ENCODE peak calls at places on chromosome 15, in eight cellular contexts. P is body of pancreas, D is A549, W is transverse colon, K is cardiac muscle cell, V is uterus, A is HAP-1, F is thoracic aorta. L is an unnamed sample.

GRCh38 chr15:92438471-92438870 is 44.8 kb downstream of the ST8SIA2 start:
- DNase-seq in F (no peak), P (no peak), A (no peak), V (no peak), W (no peak), D (no peak), K (no peak), L (no peak)

GRCh38 chr15:48802257-48802656 is 8.6 kb downstream of the CEP152 start:
- DNase-seq in F (no peak), P (no peak), K (no peak), D (no peak), W (no peak), V (no peak), A (no peak), L (no peak)

GRCh38 chr15:55552461-55552860 is 35.7 kb downstream of the PYGO1 start:
- DNase-seq in V (no peak), F (no peak), P (no peak), A (no peak), K (no peak), W (no peak), D (no peak), L (no peak)

GRCh38 chr15:73900129-73900712 is 26.0 kb upstream of the LOXL1 start:
- DNase-seq in P (no peak), V (no peak), W (no peak), F (no peak), K (no peak), A (no peak), D (no peak), L (no peak)

GRCh38 chr15:87099916-87100315 is 1020.2 kb downstream of the AGBL1 start:
- DNase-seq in K (no peak), D (no peak), A (no peak), W (no peak), F (no peak), P (no peak), V (no peak), L (no peak)

GRCh38 chr15:67216859-67217258 is 37.6 kb downstream of the AAGAB start:
- DNase-seq in V (no peak), F (no peak), P (no peak), A (no peak), W (no peak), D (no peak), K (no peak), L (no peak)

GRCh38 chr15:71385469-71385868 is 270.2 kb downstream of the THSD4 start:
- DNase-seq in V (no peak), F (no peak), K (no peak), W (no peak), P (no peak), D (no peak), A (peak), L (no peak)

GRCh38 chr15:50256188-50257041 is 9.1 kb downstream of the HDC start:
- DNase-seq in V (no peak), W (no peak), D (no peak), K (peak), P (no peak), A (no peak), F (no peak), L (peak)

GRCh38 chr15:39358441-39359041 is 222.3 kb upstream of the THBS1 start:
- DNase-seq in F (no peak), W (peak), P (peak), A (no peak), K (peak), D (no peak), V (peak), L (no peak)

GRCh38 chr15:40279437-40280141 is 3.3 kb downstream of the ANKRD63 start:
- DNase-seq in W (peak), A (peak), V (peak), K (peak), P (peak), F (no peak), D (peak), L (no peak)

GRCh38 chr15:48424076-48424475 is 92.8 kb downstream of the DUT start:
- DNase-seq in F (no peak), D (no peak), P (no peak), W (no peak), V (no peak), A (no peak), K (no peak), L (no peak)

GRCh38 chr15:92043283-92043682 is 189.8 kb downstream of the SLCO3A1 start:
- DNase-seq in V (no peak), W (no peak), K (no peak), A (no peak), D (no peak), P (no peak), F (no peak), L (no peak)

GRCh38 chr15:27017168-27017809 is 46.3 kb downstream of the GABRG3 start:
- DNase-seq in D (peak), F (no peak), P (peak), W (no peak), K (peak), A (peak), V (no peak), L (peak)

DNA sequence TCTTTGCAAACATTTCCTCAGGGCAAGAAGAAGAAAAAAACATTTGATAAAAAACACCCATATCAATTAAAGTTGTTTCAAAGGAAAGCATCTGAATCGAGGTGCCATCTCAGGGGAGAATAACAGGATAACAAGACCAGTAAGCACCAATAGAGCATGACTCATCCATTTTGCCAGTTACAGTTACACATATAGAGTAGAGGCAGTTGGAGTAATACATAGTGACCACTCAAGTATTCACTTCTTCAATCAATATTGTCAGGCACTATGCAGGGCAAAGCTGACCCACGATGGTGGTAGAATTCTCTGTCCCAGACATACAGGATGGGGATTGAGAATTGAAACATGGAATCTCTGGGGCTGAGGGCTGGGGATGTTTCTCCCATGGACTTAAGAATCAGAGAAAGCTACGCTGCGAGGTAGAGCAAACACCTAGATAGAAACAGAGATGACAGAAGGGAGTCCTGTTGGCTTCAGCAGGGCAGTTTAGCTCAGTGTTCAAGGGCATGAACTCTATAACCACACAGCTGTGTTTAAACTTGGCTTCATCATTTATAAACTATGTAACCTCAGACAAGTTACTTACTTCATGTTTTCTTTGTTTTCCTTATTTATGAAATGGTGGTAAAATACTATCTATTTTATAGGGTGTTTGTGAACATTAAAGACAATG is 186.4 kb upstream of the NANOGP8 start:
- DNase-seq in F (no peak), D (no peak), W (no peak), K (no peak), V (no peak), A (no peak), P (no peak), L (no peak)
- H3K4me3 ChIP-seq in F (no peak), D (no peak), W (no peak), K (no peak), V (no peak), A (no peak), P (no peak), L (no peak)

GRCh38 chr15:96421211-96421610 is 90.7 kb downstream of the NR2F2 start:
- DNase-seq in A (no peak), D (no peak), W (no peak), K (no peak), V (no peak), P (no peak), F (no peak), L (no peak)
- H3K4me3 ChIP-seq in A (no peak), D (no peak), W (no peak), K (no peak), V (no peak), P (no peak), F (no peak), L (no peak)

DNA sequence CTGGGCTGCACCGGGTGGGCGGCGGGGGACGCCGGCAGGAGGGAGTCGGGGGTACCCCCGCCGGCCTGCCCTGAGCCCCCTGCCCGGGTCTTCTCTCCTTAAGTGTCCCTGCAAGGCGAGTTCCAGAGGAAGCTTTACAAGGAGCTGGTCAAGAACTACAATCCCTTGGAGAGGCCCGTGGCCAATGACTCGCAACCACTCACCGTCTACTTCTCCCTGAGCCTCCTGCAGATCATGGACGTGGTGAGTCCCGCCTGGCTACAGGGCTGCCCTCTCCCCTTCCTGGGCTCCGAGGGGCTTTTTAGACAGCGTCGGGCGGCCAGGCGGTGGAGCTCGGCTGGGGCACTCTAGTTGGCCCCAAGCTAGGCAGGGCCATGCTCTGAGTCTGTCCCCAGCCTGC is 480 bp downstream of the CHRNA7 start:
- DNase-seq in F (no peak), W (no peak), V (no peak), K (peak), A (peak), P (peak), D (no peak), L (no peak)
- H3K4me3 ChIP-seq in F (peak), W (peak), V (peak), K (peak), A (peak), P (peak), D (peak), L (peak)

GRCh38 chr15:98824595-98824994 is 176.3 kb downstream of the IGF1R start:
- DNase-seq in W (no peak), P (no peak), F (no peak), K (no peak), V (no peak), D (no peak), A (no peak), L (no peak)

GRCh38 chr15:98834976-98835375 is 172.6 kb downstream of the PGPEP1L start:
- DNase-seq in F (no peak), K (no peak), A (no peak), P (no peak), W (no peak), V (no peak), D (no peak), L (no peak)

GRCh38 chr15:98826658-98827057 is 178.3 kb downstream of the IGF1R start:
- DNase-seq in W (no peak), A (no peak), V (no peak), F (no peak), P (no peak), K (no peak), D (no peak), L (no peak)

GRCh38 chr15:98835889-98836288 is 171.7 kb downstream of the PGPEP1L start:
- DNase-seq in D (no peak), V (no peak), F (no peak), K (no peak), P (no peak), A (no peak), W (no peak), L (no peak)

DNA sequence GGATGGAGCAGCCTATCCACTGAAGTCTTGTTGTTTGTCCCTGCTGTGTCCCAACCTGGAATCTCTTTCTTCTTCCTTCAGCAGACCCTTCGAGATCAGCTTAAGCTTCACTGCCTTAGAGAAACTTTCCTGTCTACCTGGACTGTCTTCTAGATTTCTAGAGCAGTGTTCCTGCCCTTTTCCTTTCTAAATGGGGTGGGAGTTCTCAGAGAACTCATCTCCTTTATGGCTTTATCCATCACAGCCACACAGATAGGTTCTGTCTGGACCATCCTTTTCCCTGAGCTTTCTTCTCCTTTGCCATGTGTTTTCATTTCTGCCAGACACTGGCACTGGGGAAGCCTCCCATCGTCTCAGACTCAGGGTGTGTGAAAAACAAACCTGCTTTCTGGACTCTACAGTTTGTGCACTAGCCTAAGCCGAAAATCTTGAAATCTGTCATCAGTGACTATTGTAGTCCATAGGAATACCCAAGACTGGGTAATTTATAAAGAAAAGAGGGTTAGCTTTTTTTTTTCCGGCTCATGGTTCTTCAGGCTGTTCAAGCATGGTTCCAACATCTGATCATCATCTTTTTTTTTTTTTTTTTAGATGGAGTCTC is 177.5 kb downstream of the PGPEP1L start:
- DNase-seq in V (no peak), A (no peak), K (no peak), P (no peak), W (no peak), F (no peak), D (no peak), L (no peak)
- H3K4me3 ChIP-seq in V (no peak), A (no peak), K (no peak), P (no peak), W (no peak), F (no peak), D (no peak), L (no peak)

GRCh38 chr15:75606026-75606425 is 19.5 kb downstream of the SNUPN start:
- DNase-seq in A (no peak), W (no peak), F (no peak), V (no peak), D (no peak), K (no peak), P (no peak), L (no peak)
- H3K4me3 ChIP-seq in A (no peak), W (no peak), F (no peak), V (no peak), D (no peak), K (no peak), P (no peak), L (no peak)

DNA sequence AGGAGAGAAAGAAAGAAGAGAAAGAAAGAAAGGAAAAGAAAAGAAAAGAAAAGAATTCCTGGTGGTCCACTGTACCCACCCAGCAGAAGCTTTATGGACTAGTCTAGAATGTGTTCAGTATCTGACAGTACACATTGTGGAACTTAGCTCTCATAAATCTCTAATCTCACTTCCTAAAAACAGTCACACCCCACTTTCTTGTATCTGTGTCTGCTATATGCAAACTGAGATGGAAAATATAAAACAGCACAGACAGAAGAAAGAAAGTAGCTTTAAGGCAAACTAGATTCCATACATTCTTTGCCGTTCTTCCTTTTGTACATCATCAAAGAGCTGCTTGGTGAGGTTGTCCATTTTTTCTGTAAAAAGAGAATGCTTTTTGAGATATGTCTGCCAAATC is 41.1 kb upstream of the GNB5 start:
- DNase-seq in F (no peak), V (no peak), D (no peak), K (no peak), P (no peak), A (no peak), W (no peak), L (no peak)
- H3K4me3 ChIP-seq in F (no peak), V (no peak), D (no peak), K (no peak), P (no peak), A (no peak), W (no peak), L (no peak)

GRCh38 chr15:100902436-100903190 is 16.5 kb upstream of the LRRK1 start:
- DNase-seq in W (peak), A (no peak), D (no peak), P (peak), V (peak), K (peak), F (peak), L (peak)
- H3K4me3 ChIP-seq in W (no peak), A (no peak), D (no peak), P (no peak), V (peak), K (no peak), F (peak), L (peak)

L was measured in skeletal muscle cell.